ENCODE peak calls at places on chromosome 2, in eight cellular contexts. H is tibial nerve, B is NCI-H1105 treated with DMSO at 0.1 percent for 48 hours, G is fibroblast of lung, F is GM13976, X is RPMI8226, C is left ventricle myocardium superior, D is H7. R is an unnamed sample.

GRCh38 chr2:188114014-188114413 is 177.7 kb upstream of the GULP1 start:
- DNase-seq in F (no peak), B (no peak), D (no peak), H (no peak), C (no peak), G (peak; percentile 58), X (no peak), R (no peak)

GRCh38 chr2:6214471-6214870 is 522.3 kb downstream of the SOX11 start:
- DNase-seq in B (no peak), H (no peak), D (peak; percentile 59), C (no peak), G (no peak), F (peak; percentile 34), X (peak; percentile 62), R (no peak)

GRCh38 chr2:240219208-240219890 is 78.9 kb upstream of the OTOS start:
- DNase-seq in F (no peak), H (no peak), G (no peak), C (no peak), B (no peak), D (no peak), X (no peak), R (no peak)

GRCh38 chr2:99504844-99505584 is 15.2 kb upstream of the REV1 start:
- DNase-seq in H (no peak), X (no peak), F (no peak), C (no peak), D (no peak), B (no peak), G (no peak), R (no peak)

GRCh38 chr2:177622516-177622915 is 229.9 kb downstream of the AGPS start:
- DNase-seq in H (no peak), F (no peak), X (no peak), D (peak; percentile 74), B (peak; percentile 34), G (no peak), C (no peak), R (no peak)

GRCh38 chr2:161121622-161122021 is 38.6 kb upstream of the TANK start:
- DNase-seq in D (no peak), X (no peak), B (no peak), G (no peak), H (no peak), C (no peak), F (no peak), R (no peak)

GRCh38 chr2:57890462-57890861 is 156.1 kb upstream of the VRK2 start:
- DNase-seq in C (no peak), F (no peak), D (no peak), B (no peak), X (no peak), G (peak; percentile 45), H (no peak), R (no peak)

GRCh38 chr2:189698020-189698887 is 23.8 kb downstream of the ANKAR start:
- DNase-seq in F (peak; percentile 29), D (peak; percentile 62), G (peak; percentile 36), H (no peak), B (peak; percentile 38), C (no peak), X (peak; percentile 66), R (peak; percentile 13)

GRCh38 chr2:43482974-43483373 is 112.9 kb downstream of the THADA start:
- DNase-seq in X (no peak), B (no peak), F (no peak), H (no peak), G (peak; percentile 73), C (no peak), D (no peak), R (no peak)

GRCh38 chr2:121285077-121285449 is at the start of gene TFCP2L1:
- DNase-seq in C (no peak), D (peak; percentile 94), G (peak; percentile 6), X (peak; percentile 84), B (peak; percentile 67), H (no peak), F (peak; percentile 62), R (peak; percentile 78)

GRCh38 chr2:57516740-57517340 is 529.8 kb upstream of the VRK2 start:
- DNase-seq in C (no peak), X (peak; percentile 15), G (peak; percentile 42), H (no peak), F (peak; percentile 38), D (peak; percentile 4), B (peak; percentile 73), R (peak; percentile 20)

GRCh38 chr2:86068098-86069047 is 37.3 kb downstream of the POLR1A start:
- DNase-seq in C (no peak), H (no peak), F (peak; percentile 61), G (peak; percentile 68), D (no peak), X (no peak), B (peak; percentile 41), R (no peak)

GRCh38 chr2:173555833-173556232 is 201.2 kb downstream of the CDCA7 start:
- DNase-seq in F (no peak), C (no peak), X (peak; percentile 82), H (no peak), G (peak; percentile 31), D (no peak), B (peak; percentile 83), R (no peak)

GRCh38 chr2:218021536-218022071 is 18.8 kb upstream of the TNS1 start:
- DNase-seq in H (no peak), G (no peak), F (no peak), X (no peak), D (peak; percentile 44), B (no peak), C (peak; percentile 83), R (no peak)

GRCh38 chr2:105455488-105455991 is 56.7 kb upstream of the FHL2 start:
- DNase-seq in C (no peak), X (peak; percentile 66), B (peak; percentile 37), D (no peak), G (peak; percentile 98), F (no peak), H (peak; percentile 72), R (no peak)

GRCh38 chr2:1769703-1770422 is 25.5 kb upstream of the PXDN start:
- DNase-seq in C (peak; percentile 62), D (peak; percentile 94), X (peak; percentile 75), F (peak; percentile 75), H (peak; percentile 35), B (peak; percentile 72), G (peak; percentile 42), R (peak; percentile 67)

GRCh38 chr2:222943820-222944219 is 83.0 kb downstream of the ACSL3 start:
- DNase-seq in G (peak; percentile 79), D (no peak), X (peak; percentile 57), B (no peak), F (no peak), C (no peak), H (no peak), R (no peak)

GRCh38 chr2:56713161-56713676 is 529.4 kb downstream of the CCDC85A start:
- DNase-seq in X (no peak), G (peak; percentile 95), F (no peak), D (no peak), C (no peak), H (no peak), B (no peak), R (no peak)

GRCh38 chr2:211033765-211034164 is 477.4 kb downstream of the CPS1 start:
- DNase-seq in D (peak; percentile 1), F (no peak), G (peak; percentile 18), B (peak; percentile 9), X (no peak), C (no peak), H (no peak), R (no peak)

GRCh38 chr2:207203056-207203455 is 37.3 kb upstream of the KLF7 start:
- DNase-seq in X (no peak), B (no peak), H (no peak), C (no peak), G (no peak), D (no peak), F (no peak), R (no peak)

GRCh38 chr2:121650554-121650930 is 1.3 kb upstream of the CLASP1 start:
- DNase-seq in B (no peak), G (peak; percentile 34), C (no peak), F (peak; percentile 39), X (peak; percentile 71), D (peak; percentile 26), H (no peak), R (peak; percentile 55)

GRCh38 chr2:69298862-69299261 is 88.2 kb downstream of the GFPT1 start:
- DNase-seq in H (no peak), C (no peak), D (no peak), B (no peak), G (peak; percentile 58), X (no peak), F (no peak), R (no peak)

GRCh38 chr2:112656679-112657078 is 10.9 kb downstream of the SLC20A1 start:
- DNase-seq in F (no peak), X (no peak), H (no peak), C (no peak), G (no peak), D (no peak), B (no peak), R (no peak)

GRCh38 chr2:158740127-158740526 is 55.0 kb upstream of the DAPL1 start:
- DNase-seq in F (no peak), H (no peak), D (no peak), C (no peak), G (peak; percentile 68), B (no peak), X (no peak), R (no peak)

GRCh38 chr2:58357521-58357920 is 116.4 kb upstream of the FANCL start:
- DNase-seq in H (no peak), D (peak; percentile 13), C (no peak), G (no peak), F (no peak), X (no peak), B (no peak), R (no peak)

GRCh38 chr2:35125278-35125677 is 1230.3 kb upstream of the CRIM1 start:
- DNase-seq in H (no peak), C (no peak), D (no peak), F (no peak), G (no peak), B (no peak), X (no peak), R (no peak)

GRCh38 chr2:47237375-47238357 is 82.6 kb upstream of the STPG4 start:
- DNase-seq in F (no peak), G (peak; percentile 84), H (peak; percentile 26), B (no peak), X (no peak), D (peak; percentile 45), C (peak; percentile 71), R (no peak)

GRCh38 chr2:142824756-142825155 is 52.7 kb upstream of the KYNU start:
- DNase-seq in D (no peak), F (no peak), C (no peak), G (peak; percentile 34), B (no peak), X (no peak), H (no peak), R (no peak)

R was measured in germinal center.